ENCODE peak calls at places on chromosomes 16 and 17, in six cellular contexts. B, E, G, S, L and X are unnamed samples.

GRCh38 chr17:30137158-30137557 is 20.5 kb downstream of the NSRP1 start:
- DNase-seq in B (no peak), E (no peak), G (no peak), S (no peak), L (no peak), X (no peak)

GRCh38 chr16:81567987-81568748 is 123.6 kb downstream of the CMIP start:
- DNase-seq in B (no peak), E (peak; percentile 58), G (peak; percentile 47), S (peak; percentile 87), L (no peak), X (peak; percentile 65)

GRCh38 chr17:71741836-71742235 is 379.0 kb upstream of the SOX9 start:
- DNase-seq in B (no peak), E (no peak), G (no peak), S (no peak), L (no peak), X (peak; percentile 36)

GRCh38 chr17:35764123-35764991 is 3.7 kb downstream of the C17orf50 start:
- DNase-seq in B (peak; percentile 95), E (peak; percentile 92), G (peak; percentile 87), S (peak; percentile 98), L (peak; percentile 89), X (peak; percentile 58)

GRCh38 chr17:21523482-21524210 is 147.5 kb downstream of the KCNJ12 start:
- DNase-seq in B (peak; percentile 12), E (no peak), G (no peak), S (no peak), L (no peak), X (no peak)

GRCh38 chr17:68512967-68513474 is 791 bp downstream of the PRKAR1A start:
- DNase-seq in B (peak; percentile 36), E (no peak), G (peak; percentile 68), S (peak; percentile 49), L (peak; percentile 43), X (peak; percentile 27)

GRCh38 chr16:57303910-57304168 is 19.4 kb upstream of the PLLP start:
- DNase-seq in B (no peak), E (no peak), G (no peak), S (no peak), L (no peak), X (no peak)

GRCh38 chr17:77786090-77786489 is 172.4 kb upstream of the TNRC6C start:
- DNase-seq in B (no peak), E (no peak), G (no peak), S (no peak), L (no peak), X (no peak)

GRCh38 chr16:20844588-20844987 is 38.3 kb downstream of the REXO5 start:
- DNase-seq in B (no peak), E (no peak), G (no peak), S (no peak), L (no peak), X (no peak)

GRCh38 chr17:5413682-5414081 is 5.8 kb downstream of the NUP88 start:
- DNase-seq in B (no peak), E (no peak), G (peak; percentile 92), S (no peak), L (peak; percentile 29), X (peak; percentile 91)

DNA sequence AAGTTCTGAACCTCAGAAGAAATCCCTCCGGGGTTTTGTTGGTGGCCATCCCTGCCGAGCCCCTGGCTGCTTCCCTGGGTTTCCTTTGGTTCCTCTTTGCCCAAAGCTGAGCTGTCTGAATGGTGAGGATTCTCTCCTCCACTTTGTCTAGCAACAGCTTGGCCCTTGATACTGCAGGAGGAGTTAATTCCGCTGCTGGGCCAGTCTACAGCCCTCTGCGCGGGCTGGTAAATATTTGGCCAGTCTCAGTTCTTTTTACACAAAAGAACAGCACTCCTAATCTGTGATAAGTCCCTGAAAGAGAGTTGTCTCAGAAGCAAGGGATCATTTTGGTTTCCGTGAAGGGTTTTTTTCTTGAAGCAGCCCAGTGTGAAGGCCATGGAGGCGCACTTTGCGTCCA is 171.0 kb downstream of the RAB11FIP4 start:
- DNase-seq in B (no peak), E (peak; percentile 52), G (no peak), S (no peak), L (no peak), X (no peak)
- H3K4me3 ChIP-seq in B (no peak overlapping the region), E (peak overlapping the region; percentile 16), G (peak overlapping the region; percentile 90), S (no peak overlapping the region), L (no peak overlapping the region), X (peak overlapping the region; percentile 79)

DNA sequence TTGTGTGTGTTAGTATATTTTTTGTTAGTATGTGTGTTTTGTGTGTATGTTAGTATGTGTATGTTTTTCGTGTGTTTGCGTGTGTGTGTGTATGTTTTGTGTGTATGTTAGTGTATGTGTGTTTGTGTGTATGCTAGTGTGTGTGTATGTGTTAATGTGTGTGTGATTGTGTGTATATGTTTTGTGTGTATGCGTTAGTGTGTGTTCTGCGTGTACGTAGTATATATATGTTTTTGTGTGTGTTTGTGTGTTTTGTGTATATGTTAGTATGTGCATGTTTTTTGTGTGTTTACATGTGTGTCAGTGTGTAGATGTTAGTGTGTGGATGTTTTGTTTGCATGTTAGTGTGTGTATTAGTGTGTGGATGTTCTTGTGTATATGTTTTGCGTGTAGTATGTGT is 29.6 kb downstream of the RBFOX1 start:
- DNase-seq in B (no peak), E (no peak), G (no peak), S (no peak), L (no peak), X (no peak)
- H3K27ac ChIP-seq in B (no peak overlapping the region), E (no peak overlapping the region), G (no peak overlapping the region), S (no peak overlapping the region), L (no peak overlapping the region), X (no peak overlapping the region)

DNA sequence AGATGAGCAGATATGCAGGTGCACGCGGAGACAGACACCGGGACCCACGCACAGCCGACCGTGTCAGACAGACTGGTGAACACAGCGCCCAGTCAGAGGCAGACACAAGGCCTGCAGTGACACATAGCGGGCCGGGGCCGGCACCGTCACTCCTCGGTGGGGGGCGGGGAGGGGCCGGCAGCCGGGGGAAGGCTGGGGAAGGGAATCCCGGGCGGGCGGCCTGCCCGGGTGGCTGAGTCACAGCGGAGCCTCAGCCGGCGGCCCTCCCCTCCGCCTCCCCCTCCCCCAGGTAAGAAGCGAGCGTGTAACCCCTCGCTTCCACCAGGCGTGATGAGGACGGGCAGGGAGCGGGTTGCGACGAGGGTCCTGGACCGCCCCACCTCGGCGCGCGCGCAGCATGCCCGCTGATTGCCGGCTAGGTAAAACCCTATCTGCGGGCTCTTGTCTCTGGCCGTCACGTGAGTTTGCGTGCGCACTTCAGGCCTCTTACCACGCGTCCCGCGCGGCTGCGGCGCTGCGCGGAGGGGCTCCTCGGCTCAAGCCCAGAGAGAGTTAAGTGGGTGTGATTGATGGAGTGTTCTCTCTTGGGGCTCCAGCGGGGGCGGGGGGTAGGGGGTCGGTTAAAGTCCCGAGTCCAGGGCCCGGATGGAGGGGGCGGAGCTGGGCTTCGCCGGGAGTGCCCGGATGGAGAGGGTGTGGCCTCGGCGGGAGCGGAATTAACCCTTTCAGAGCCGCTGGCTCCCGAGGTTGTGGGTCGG is 7.8 kb downstream of the KDM6B start:
- DNase-seq in B (peak; percentile 99), E (peak; percentile 91), G (peak; percentile 96), S (peak; percentile 90), L (peak; percentile 94), X (peak; percentile 83)
- H3K4me1 ChIP-seq in B (peaks cover 29% of the 10 kb centered on the region), E (peaks cover 49% of the 10 kb centered on the region), G (peaks cover 32% of the 10 kb centered on the region), S (peaks cover 52% of the 10 kb centered on the region), L (peaks cover 40% of the 10 kb centered on the region), X (peaks cover 54% of the 10 kb centered on the region)

GRCh38 chr17:54536306-54536705 is 364.3 kb upstream of the TOM1L1 start:
- DNase-seq in B (no peak), E (no peak), G (no peak), S (no peak), L (no peak), X (no peak)

GRCh38 chr17:54524501-54524900 is 376.2 kb upstream of the TOM1L1 start:
- DNase-seq in B (no peak), E (no peak), G (no peak), S (no peak), L (no peak), X (no peak)

GRCh38 chr17:54527941-54528340 is 372.7 kb upstream of the TOM1L1 start:
- DNase-seq in B (no peak), E (no peak), G (no peak), S (no peak), L (no peak), X (no peak)

GRCh38 chr17:54530398-54530797 is 370.3 kb upstream of the TOM1L1 start:
- DNase-seq in B (no peak), E (no peak), G (no peak), S (no peak), L (no peak), X (no peak)
- H3K4me3 ChIP-seq in B (no peak overlapping the region), E (no peak overlapping the region), G (no peak overlapping the region), S (no peak overlapping the region), L (no peak overlapping the region), X (no peak overlapping the region)

GRCh38 chr16:50272687-50273381 is 6.5 kb downstream of the ADCY7 start:
- DNase-seq in B (no peak), E (no peak), G (no peak), S (no peak), L (no peak), X (no peak)
- H3K27ac ChIP-seq in B (no peak overlapping the region), E (no peak overlapping the region), G (no peak overlapping the region), S (no peak overlapping the region), L (no peak overlapping the region), X (no peak overlapping the region)

GRCh38 chr17:27973258-27974044 is 69.0 kb upstream of the NLK start:
- DNase-seq in B (no peak), E (no peak), G (no peak), S (no peak), L (no peak), X (no peak)
- H3K4me1 ChIP-seq in B (peaks cover 13% of the 10 kb centered on the region), E (no peaks in the 10 kb centered on the region), G (peaks cover 2% of the 10 kb centered on the region), S (no peaks in the 10 kb centered on the region), L (no peaks in the 10 kb centered on the region), X (peaks cover 12% of the 10 kb centered on the region)